ENCODE peak calls at places on chromosomes 13 and 19, in five cellular contexts. L is uterus, M is body of pancreas, A is breast epithelium, J is spleen. I is an unnamed sample. For H3K27me3, the result is how much of the 10 kb centered on the place peaks cover.

GRCh38 chr19:3932931-3933810 is at the start of gene NMRK2:
- DNase-seq in L (no peak), M (no peak), A (no peak), J (no peak), I (peak)

GRCh38 chr13:23518231-23518630 is 52.0 kb upstream of the TNFRSF19 start:
- DNase-seq in L (no peak), M (no peak), A (no peak), J (no peak), I (no peak)

GRCh38 chr13:32267836-32268439 is 47.2 kb downstream of the ZAR1L start:
- DNase-seq in L (no peak), M (peak), A (no peak), J (no peak), I (peak)

GRCh38 chr19:3066482-3067049 is 4.3 kb upstream of the TLE5 start:
- DNase-seq in L (no peak), M (no peak), A (no peak), J (no peak), I (no peak)

GRCh38 chr19:33347300-33347699 is 26.2 kb upstream of the CEBPG start:
- DNase-seq in L (no peak), M (no peak), A (no peak), J (no peak), I (no peak)

GRCh38 chr13:28349901-28350654 is 144.8 kb downstream of the FLT1 start:
- DNase-seq in L (no peak), M (no peak), A (no peak), J (no peak), I (peak)

GRCh38 chr19:47021536-47022139 is 2.0 kb downstream of the NPAS1 start:
- DNase-seq in L (no peak), M (no peak), A (no peak), J (peak), I (peak)

GRCh38 chr19:55526216-55527196 is 10.4 kb downstream of the SBK2 start:
- DNase-seq in L (peak), M (peak), A (peak), J (no peak), I (peak)

GRCh38 chr13:42720116-42720857 is 61.1 kb upstream of the FAM216B start:
- DNase-seq in L (peak), M (peak), A (no peak), J (no peak), I (peak)

GRCh38 chr19:11337080-11337479 is 2.4 kb downstream of the RAB3D start:
- DNase-seq in L (no peak), M (no peak), A (no peak), J (no peak), I (peak)

GRCh38 chr13:80337011-80337688 is 3.8 kb downstream of the SPRY2 start:
- DNase-seq in L (no peak), M (no peak), A (no peak), J (no peak), I (peak)

GRCh38 chr19:44142014-44142523 is 715 bp downstream of the ZNF234 start:
- DNase-seq in L (no peak), M (peak), A (no peak), J (no peak), I (peak)

GRCh38 chr13:107644136-107644535 is 571.2 kb downstream of the LIG4 start:
- DNase-seq in L (no peak), M (no peak), A (no peak), J (no peak), I (no peak)

DNA sequence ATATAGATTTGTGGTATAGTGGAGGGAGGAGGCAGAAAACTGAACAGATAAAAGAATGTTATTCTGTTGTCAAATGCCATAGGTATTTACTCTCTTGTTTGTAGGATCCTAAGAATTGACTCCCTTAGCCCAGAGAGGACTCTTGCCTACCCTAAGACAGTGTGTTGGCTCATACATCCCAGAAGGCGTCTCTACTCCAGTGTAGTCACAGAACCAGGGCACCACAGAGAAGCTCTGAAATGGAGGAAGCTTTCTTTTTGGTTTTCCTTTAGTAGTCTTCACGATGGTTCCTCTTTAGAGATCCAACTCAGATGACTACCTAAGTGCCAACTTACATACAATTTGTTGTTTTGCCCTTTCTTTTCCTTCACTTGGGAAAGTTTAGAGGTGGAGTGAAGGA is 14.0 kb downstream of the GPR183 start:
- DNase-seq in L (no peak), M (no peak), A (no peak), J (no peak), I (no peak)
- H3K4me3 ChIP-seq in L (no peak), M (no peak), A (no peak), J (no peak), I (no peak)

DNA sequence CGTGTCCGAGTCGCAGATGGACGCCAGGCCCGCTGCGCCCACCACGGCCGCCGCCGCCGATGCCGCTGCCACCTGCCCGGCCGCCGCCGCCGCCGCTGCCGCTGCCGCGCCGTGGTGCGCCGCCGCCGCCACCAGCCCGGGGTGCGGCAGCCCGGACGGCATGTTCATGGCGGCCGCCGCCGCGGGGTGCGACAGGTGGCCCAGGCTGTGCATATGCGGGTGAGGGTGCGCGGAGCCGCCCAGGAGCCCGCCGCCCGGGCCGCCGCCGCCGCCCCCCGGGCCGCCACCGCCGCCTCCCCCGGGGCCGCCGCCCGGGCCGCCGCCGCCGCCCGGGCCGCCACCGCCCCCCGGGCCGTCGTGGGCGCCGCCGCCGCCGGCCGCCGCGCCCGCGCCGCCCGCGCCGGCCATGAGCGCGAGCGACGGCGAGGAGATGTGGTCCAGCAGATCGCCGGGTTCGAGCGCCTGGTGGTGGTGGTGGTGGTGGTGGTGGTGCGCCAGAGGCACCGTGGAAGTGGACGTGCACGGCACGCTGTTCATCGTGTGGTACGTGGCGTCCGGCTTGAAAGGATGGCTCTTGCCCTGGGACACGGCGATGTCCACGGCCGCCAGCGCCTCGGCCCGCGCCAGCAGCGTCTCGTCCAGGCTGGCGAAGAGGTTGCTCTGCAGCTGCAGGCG is 1.3 kb downstream of the POU4F1 start:
- DNase-seq in L (no peak), M (no peak), A (no peak), J (peak), I (no peak)
- H3K27me3 ChIP-seq in L (under half), M (under half), A (half or more), J (half or more), I (half or more)

GRCh38 chr19:37551123-37551993 is 43.2 kb downstream of the ZNF571 start:
- DNase-seq in L (no peak), M (no peak), A (no peak), J (no peak), I (no peak)
- H3K4me3 ChIP-seq in L (no peak), M (no peak), A (peak), J (peak), I (no peak)

GRCh38 chr19:49335071-49335783 is at the start of gene CD37:
- DNase-seq in L (no peak), M (no peak), A (peak), J (peak), I (no peak)
- H3K27me3 ChIP-seq in L (under half), M (under half), A (under half), J (under half), I (under half)